ENCODE peak calls at places on chromosomes 11 and 22, in five cellular contexts. H, O, G, D and L are unnamed samples.

GRCh38 chr11:118897721-118898310 is 14.1 kb downstream of the CXCR5 start:
- DNase-seq in O (no peak), H (no peak), G (no peak), D (no peak), L (no peak)

GRCh38 chr11:1693327-1694063 is 3.5 kb upstream of the KRTAP5-6 start:
- DNase-seq in O (peak; percentile 55), G (peak; percentile 66), D (peak; percentile 15), H (peak; percentile 15), L (peak; percentile 97)

GRCh38 chr22:38257650-38258246 is 15.1 kb downstream of the TMEM184B start:
- DNase-seq in H (no peak), D (no peak), O (no peak), G (no peak), L (no peak)

GRCh38 chr22:39290248-39290720 is 29.1 kb downstream of the RPL3 start:
- DNase-seq in O (no peak), H (no peak), D (no peak), G (no peak), L (no peak)

GRCh38 chr22:37676691-37677627 is 1.5 kb downstream of the LGALS1 start:
- DNase-seq in G (peak; percentile 90), O (peak; percentile 98), D (peak; percentile 97), H (peak; percentile 87), L (peak; percentile 37)

GRCh38 chr11:15941206-15941770 is 415.1 kb downstream of the SOX6 start:
- DNase-seq in O (no peak), G (no peak), H (no peak), D (peak; percentile 28), L (peak; percentile 39)

GRCh38 chr11:59186130-59186594 is 14.2 kb downstream of the DTX4 start:
- DNase-seq in D (no peak), H (no peak), G (peak; percentile 40), O (no peak), L (peak; percentile 62)

GRCh38 chr11:719214-720016 is 13.4 kb downstream of the EPS8L2 start:
- DNase-seq in G (no peak), O (no peak), D (no peak), H (no peak), L (no peak)

GRCh38 chr11:94151903-94152677 is 23.4 kb downstream of the PANX1 start:
- DNase-seq in D (no peak), G (no peak), O (peak; percentile 91), H (peak; percentile 40), L (no peak)

GRCh38 chr22:42621505-42622002 is 6.9 kb upstream of the POLDIP3 start:
- DNase-seq in H (no peak), D (peak; percentile 53), O (peak; percentile 61), G (peak; percentile 38), L (peak; percentile 79)

GRCh38 chr11:123145661-123146060 is 49.4 kb downstream of the CLMP start:
- DNase-seq in H (no peak), O (no peak), D (no peak), G (no peak), L (no peak)

GRCh38 chr11:100576044-100577021 is 110.8 kb upstream of the ARHGAP42 start:
- DNase-seq in D (no peak), G (no peak), H (no peak), O (peak; percentile 73), L (peak; percentile 6)

GRCh38 chr11:45264839-45265515 is 21.2 kb downstream of the SYT13 start:
- DNase-seq in D (no peak), G (no peak), O (peak; percentile 87), H (no peak), L (no peak)

GRCh38 chr11:19474954-19475811 is 234.4 kb upstream of the E2F8 start:
- DNase-seq in D (no peak), G (no peak), H (no peak), O (no peak), L (no peak)

GRCh38 chr11:47641585-47642098 is 717 bp downstream of the MTCH2 start:
- DNase-seq in D (no peak), H (no peak), G (no peak), O (no peak), L (no peak)

GRCh38 chr11:24375351-24375750 is 121.5 kb upstream of the LUZP2 start:
- DNase-seq in O (no peak), G (no peak), H (no peak), D (no peak), L (no peak)

GRCh38 chr11:86632499-86633269 is 39.7 kb downstream of the ME3 start:
- DNase-seq in H (peak; percentile 24), O (peak; percentile 99), D (peak; percentile 71), G (no peak), L (no peak)

GRCh38 chr11:125412509-125412908 is 83.6 kb downstream of the FEZ1 start:
- DNase-seq in D (no peak), O (no peak), H (no peak), G (no peak), L (no peak)

GRCh38 chr11:109085708-109086373 is 336.1 kb upstream of the C11orf87 start:
- DNase-seq in G (no peak), H (no peak), D (peak; percentile 14), O (peak; percentile 41), L (no peak)

GRCh38 chr11:59582006-59582405 is 33.6 kb downstream of the OSBP start:
- DNase-seq in G (no peak), H (no peak), D (no peak), O (no peak), L (no peak)

GRCh38 chr11:130211781-130212401 is 52.3 kb downstream of the ST14 start:
- DNase-seq in H (no peak), O (no peak), D (no peak), G (no peak), L (no peak)

GRCh38 chr11:67174311-67174710 is 55.2 kb downstream of the KDM2A start:
- DNase-seq in H (no peak), D (no peak), G (no peak), O (no peak), L (no peak)

GRCh38 chr11:120186799-120187591 is 23.8 kb upstream of the OAF start:
- DNase-seq in O (peak; percentile 61), H (no peak), D (no peak), G (no peak), L (no peak)

GRCh38 chr11:11075515-11076171 is 217.8 kb upstream of the ZBED5 start:
- DNase-seq in G (no peak), D (no peak), O (no peak), H (no peak), L (no peak)

GRCh38 chr11:106156290-106156937 is 79.0 kb downstream of the AASDHPPT start:
- DNase-seq in G (no peak), O (peak; percentile 83), D (peak; percentile 58), H (no peak), L (peak; percentile 12)

GRCh38 chr11:9060700-9061111 is 30.7 kb downstream of the SCUBE2 start:
- DNase-seq in O (no peak), H (no peak), D (no peak), G (no peak), L (no peak)

GRCh38 chr11:31397239-31397834 is 27.7 kb downstream of the DNAJC24 start:
- DNase-seq in H (no peak), D (no peak), G (no peak), O (peak; percentile 22), L (no peak)

GRCh38 chr22:45554040-45554406 is 51.3 kb downstream of the FBLN1 start:
- DNase-seq in O (no peak), H (no peak), D (no peak), G (no peak), L (no peak)

GRCh38 chr22:45551310-45552016 is 48.8 kb downstream of the FBLN1 start:
- DNase-seq in D (no peak), H (no peak), O (no peak), G (no peak), L (no peak)

GRCh38 chr22:45552017-45552411 is 49.3 kb downstream of the FBLN1 start:
- DNase-seq in H (no peak), O (no peak), D (no peak), G (no peak), L (no peak)

GRCh38 chr22:45553333-45554039 is 50.8 kb downstream of the FBLN1 start:
- DNase-seq in G (peak; percentile 32), O (peak; percentile 93), D (peak; percentile 74), H (peak; percentile 71), L (peak; percentile 93)

DNA sequence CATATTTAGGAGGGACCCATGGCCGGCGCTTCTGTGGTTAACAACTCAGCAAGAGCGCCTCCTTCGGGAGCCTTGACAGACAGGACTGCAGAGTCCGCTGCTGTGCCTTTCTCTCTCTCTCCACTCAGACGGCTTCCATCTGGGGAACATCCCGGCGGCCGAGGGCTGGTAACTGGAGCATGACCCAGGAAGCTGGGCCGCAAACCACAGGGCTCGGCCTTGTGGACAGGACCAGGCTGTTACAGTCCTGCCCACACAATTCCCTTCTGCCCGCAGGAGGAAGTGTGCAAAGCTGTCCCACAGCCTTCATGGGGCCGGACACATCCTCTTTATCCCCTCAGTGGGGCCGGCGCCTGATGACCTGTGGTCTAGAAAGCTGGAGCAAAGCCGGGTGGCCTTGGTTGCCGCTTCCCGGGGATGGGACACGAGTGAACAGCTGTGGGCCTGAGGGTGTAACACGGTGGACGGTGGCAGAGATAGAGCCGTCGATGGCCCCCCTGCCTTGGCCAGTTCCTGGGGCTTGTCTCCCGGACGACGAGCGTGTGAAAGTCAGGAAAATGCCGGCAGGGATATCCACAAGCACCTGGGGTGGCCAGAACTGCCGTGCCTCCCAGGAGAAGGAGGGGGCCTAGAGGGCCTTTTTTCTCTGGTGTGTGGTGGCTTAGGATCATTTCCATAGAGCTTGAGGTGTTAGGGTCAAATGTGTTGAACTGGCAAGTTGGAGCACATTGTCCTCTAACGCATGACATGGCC is 50.1 kb downstream of the FBLN1 start:
- DNase-seq in G (no peak), O (peak; percentile 96), D (peak; percentile 95), H (no peak), L (no peak)
- TF ChIP-seq CTCF in G (no peak), O (peak; percentile 68), D (peak; percentile 65), H (peak; percentile 18), L (no peak)

DNA sequence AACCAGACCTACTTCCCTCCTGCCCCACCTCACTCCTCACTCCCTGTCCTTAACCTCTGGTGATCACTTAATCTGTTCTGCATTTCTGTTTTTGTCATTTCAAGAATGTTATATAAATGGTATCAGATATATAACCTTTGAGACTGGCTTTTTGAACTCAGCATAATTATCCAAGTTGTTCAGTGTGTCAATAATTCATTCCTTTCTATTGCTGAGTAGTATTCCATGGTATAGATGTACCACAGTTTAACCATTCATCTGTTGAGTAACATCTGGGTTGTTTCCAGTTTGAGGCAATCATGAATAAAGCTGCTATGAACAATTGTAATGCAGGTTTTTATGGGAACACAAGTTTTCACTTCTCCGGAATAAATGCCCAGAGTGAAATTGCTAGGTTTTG is 34.6 kb upstream of the B3GNT6 start:
- DNase-seq in O (no peak), D (no peak), H (no peak), G (no peak), L (no peak)
- TF ChIP-seq CTCF in O (no peak), D (no peak), H (no peak), G (no peak), L (no peak)

DNA sequence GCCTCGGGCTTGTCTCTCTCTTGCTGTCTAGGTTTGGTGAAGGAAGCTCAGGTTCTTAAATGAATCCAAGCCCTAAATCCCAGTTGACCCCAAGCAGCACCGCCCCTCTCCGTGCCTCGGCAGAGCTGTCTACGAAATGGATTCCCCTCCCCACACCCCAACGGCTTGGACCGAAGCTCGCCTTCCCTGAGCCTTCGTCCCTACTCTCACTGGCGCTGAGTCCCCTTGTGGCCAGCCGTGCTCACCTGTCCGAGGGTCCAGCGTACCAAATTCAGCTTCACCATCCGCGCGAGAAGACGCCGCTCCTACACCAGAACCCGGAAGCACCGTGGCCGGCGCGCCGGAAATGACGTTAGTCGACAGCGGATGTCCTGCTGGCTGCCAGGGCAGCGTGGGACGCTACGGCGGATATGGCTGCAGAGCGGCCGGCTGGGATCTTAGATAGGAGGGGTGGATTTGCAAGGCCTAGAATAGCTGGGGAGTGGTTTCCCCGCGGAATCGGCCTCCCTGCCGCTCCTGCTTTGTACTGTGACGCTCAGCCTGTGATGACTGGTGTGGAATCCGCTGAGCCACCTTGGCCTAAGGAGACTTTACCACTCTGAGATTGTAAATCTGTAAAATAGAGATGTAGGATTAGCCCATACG is at the start of gene TFIP11:
- DNase-seq in D (peak; percentile 46), G (peak; percentile 80), H (peak; percentile 89), O (peak; percentile 90), L (peak; percentile 88)
- TF ChIP-seq CTCF in D (no peak), G (no peak), H (no peak), O (peak; percentile 9), L (no peak)

GRCh38 chr22:35219012-35219411 is 38.3 kb upstream of the HMGXB4 start:
- DNase-seq in G (no peak), O (peak; percentile 69), H (no peak), D (peak; percentile 3), L (no peak)
- TF ChIP-seq CTCF in G (no peak), O (no peak), H (no peak), D (no peak), L (no peak)